ENCODE peak calls at places on chromosomes 7 and 10, in seven cellular contexts. A is activated T-helper 1 cell treated with anti-CD3 and anti-CD28 coated beads, Interleukin-12 subunit alpha, Interleukin-12 subunit beta, Interleukin-2, Interleukin-4 antibody, amounts not matched to agents 30 ng/mL and 10 ng/mL and 1 ng/mL, durations not matched to agents 14 hours and 24 hours and 36 hours; W is activated naive CD8-positive, alpha-beta T cell treated with anti-CD3 and anti-CD28 coated beads, Interleukin-2, amount 50 U/mL, for 16 hours; Q is body of pancreas; J is activated CD8-positive, alpha-beta memory T cell treated with anti-CD3 and anti-CD28 coated beads for 1 hour; E is effector memory CD4-positive, alpha-beta T cell; V is progenitor cell of endocrine pancreas. O is an unnamed sample.

GRCh38 chr7:54349259-54349658 is 192.9 kb upstream of the VSTM2A start:
- DNase-seq in A (no peak), W (no peak), Q (no peak), J (no peak), E (no peak), V (no peak), O (no peak)

GRCh38 chr7:44235582-44236332 is 35.0 kb downstream of the YKT6 start:
- DNase-seq in A (no peak), W (no peak), Q (no peak), J (no peak), E (no peak), V (no peak), O (no peak)

GRCh38 chr7:23334482-23335056 is 35.4 kb downstream of the MALSU1 start:
- DNase-seq in A (no peak), W (no peak), Q (peak), J (no peak), E (no peak), V (no peak), O (no peak)

GRCh38 chr7:145263886-145264285 is 428.0 kb upstream of the TPK1 start:
- DNase-seq in A (no peak), W (no peak), Q (no peak), J (no peak), E (no peak), V (no peak), O (no peak)

GRCh38 chr7:101823086-101823485 is 5.7 kb downstream of the CUX1 start:
- DNase-seq in A (no peak), W (no peak), Q (peak), J (no peak), E (no peak), V (no peak), O (no peak)

GRCh38 chr7:22205631-22206030 is 151.3 kb downstream of the RAPGEF5 start:
- DNase-seq in A (no peak), W (no peak), Q (no peak), J (no peak), E (no peak), V (no peak), O (no peak)

GRCh38 chr10:97067716-97068391 is 117.9 kb downstream of the SLIT1 start:
- DNase-seq in A (no peak), W (no peak), Q (no peak), J (no peak), E (no peak), V (no peak), O (no peak)

GRCh38 chr10:119449760-119450461 is 92.6 kb downstream of the RGS10 start:
- DNase-seq in A (no peak), W (no peak), Q (peak), J (no peak), E (no peak), V (no peak), O (no peak)

GRCh38 chr7:108094933-108095710 is 35.0 kb downstream of the LAMB4 start:
- DNase-seq in A (no peak), W (no peak), Q (peak), J (no peak), E (no peak), V (peak), O (no peak)

GRCh38 chr10:102152545-102152890 is 329 bp downstream of the NOLC1 start:
- DNase-seq in A (no peak), W (peak), Q (peak), J (no peak), E (no peak), V (no peak), O (no peak)

GRCh38 chr7:21135437-21135836 is 292.4 kb upstream of the SP4 start:
- DNase-seq in A (no peak), W (no peak), Q (no peak), J (no peak), E (no peak), V (no peak), O (no peak)

GRCh38 chr10:16652154-16652553 is 130.5 kb upstream of the C1QL3 start:
- DNase-seq in A (no peak), W (no peak), Q (no peak), J (no peak), E (no peak), V (no peak), O (no peak)

GRCh38 chr7:1850111-1850975 is 180.3 kb downstream of the ELFN1 start:
- DNase-seq in A (no peak), W (no peak), Q (no peak), J (no peak), E (no peak), V (no peak), O (no peak)

GRCh38 chr10:71684356-71685173 is 35.0 kb downstream of the C10orf105 start:
- DNase-seq in A (no peak), W (no peak), Q (no peak), J (no peak), E (no peak), V (no peak), O (no peak)

GRCh38 chr7:108196004-108196403 is 65.8 kb upstream of the LAMB4 start:
- DNase-seq in A (no peak), W (no peak), Q (no peak), J (no peak), E (no peak), V (no peak), O (no peak)